ENCODE peak calls at places on chromosome 22, in eight cellular contexts. R is AG09309, J is tibial artery, E is fibroblast of mammary gland, D is PC-9, S is heart left ventricle, L is brain microvascular endothelial cell, B is AG10803. X is an unnamed sample.

GRCh38 chr22:19291218-19291579 is 320 bp downstream of the CLTCL1 start:
- DNase-seq in D (peak), R (no peak), E (no peak), S (peak), B (peak), L (no peak), J (peak), X (no peak)

GRCh38 chr22:30747493-30747892 is 52.8 kb downstream of the OSBP2 start:
- DNase-seq in R (no peak), S (no peak), D (no peak), J (no peak), B (no peak), E (no peak), L (no peak), X (no peak)

GRCh38 chr22:25453557-25453956 is 110.9 kb upstream of the GRK3 start:
- DNase-seq in E (no peak), B (no peak), R (no peak), D (no peak), L (no peak), S (no peak), J (no peak), X (no peak)

GRCh38 chr22:26580240-26580962 is 9.5 kb downstream of the TPST2 start:
- DNase-seq in E (no peak), B (no peak), J (no peak), L (no peak), S (no peak), R (no peak), D (no peak), X (no peak)

GRCh38 chr22:44587004-44587793 is 89.2 kb upstream of the RTL6 start:
- DNase-seq in E (no peak), B (peak), S (peak), J (no peak), R (no peak), L (no peak), D (peak), X (no peak)

GRCh38 chr22:31923166-31923565 is 21.2 kb upstream of the YWHAH start:
- DNase-seq in D (no peak), J (peak), B (no peak), R (no peak), E (no peak), L (no peak), S (no peak), X (no peak)

GRCh38 chr22:30905696-30906341 is 62.8 kb downstream of the MORC2 start:
- DNase-seq in B (no peak), S (no peak), E (no peak), J (no peak), L (no peak), D (no peak), R (no peak), X (no peak)

GRCh38 chr22:35467788-35468187 is 67.8 kb downstream of the MCM5 start:
- DNase-seq in B (peak), R (no peak), S (peak), D (no peak), L (no peak), J (peak), E (peak), X (no peak)

GRCh38 chr22:22219140-22219996 is 25.2 kb upstream of the VPREB1 start:
- DNase-seq in E (no peak), L (no peak), B (no peak), R (no peak), J (no peak), S (no peak), D (no peak), X (no peak)

GRCh38 chr22:44186121-44186510 is 5.4 kb downstream of the PARVG start:
- DNase-seq in L (no peak), J (no peak), R (no peak), E (no peak), D (no peak), B (no peak), S (no peak), X (no peak)

GRCh38 chr22:42697542-42698013 is 23.1 kb downstream of the A4GALT start:
- DNase-seq in S (peak), D (peak), E (peak), J (peak), B (peak), R (no peak), L (peak), X (no peak)

GRCh38 chr22:20918663-20919220 is 1.5 kb downstream of the CRKL start:
- DNase-seq in S (no peak), J (no peak), B (no peak), D (no peak), R (no peak), E (no peak), L (no peak), X (no peak)

GRCh38 chr22:26891431-26891830 is 234.0 kb downstream of the MIAT start:
- DNase-seq in E (no peak), R (no peak), D (no peak), S (no peak), J (no peak), L (no peak), B (no peak), X (no peak)

GRCh38 chr22:44538071-44538470 is 40.0 kb upstream of the RTL6 start:
- DNase-seq in S (no peak), R (no peak), L (no peak), E (peak), B (peak), D (peak), J (no peak), X (no peak)

GRCh38 chr22:41052661-41053490 is 39.5 kb upstream of the EP300 start:
- DNase-seq in S (no peak), E (peak), B (peak), D (peak), R (peak), J (no peak), L (peak), X (peak)

GRCh38 chr22:29727248-29727551 is 7.4 kb downstream of the CABP7 start:
- DNase-seq in S (no peak), D (no peak), E (peak), L (no peak), R (no peak), B (peak), J (peak), X (no peak)
- TF ChIP-seq CTCF in S (peak), D (no peak), E (peak), L (peak), R (peak), B (peak), J (peak), X (peak)

GRCh38 chr22:45978275-45978713 is 1.3 kb upstream of the WNT7B start:
- DNase-seq in B (no peak), D (no peak), R (no peak), S (no peak), J (no peak), E (no peak), L (no peak), X (no peak)

GRCh38 chr22:45976351-45977002 is 485 bp downstream of the WNT7B start:
- DNase-seq in L (no peak), R (no peak), J (no peak), S (no peak), E (no peak), B (no peak), D (no peak), X (no peak)

GRCh38 chr22:45977003-45977395 is at the start of gene WNT7B:
- DNase-seq in B (no peak), J (no peak), E (no peak), D (peak), R (no peak), L (no peak), S (no peak), X (no peak)

GRCh38 chr22:45975266-45976161 is 1.4 kb downstream of the WNT7B start:
- DNase-seq in S (no peak), E (no peak), L (no peak), R (no peak), D (no peak), J (no peak), B (no peak), X (no peak)

DNA sequence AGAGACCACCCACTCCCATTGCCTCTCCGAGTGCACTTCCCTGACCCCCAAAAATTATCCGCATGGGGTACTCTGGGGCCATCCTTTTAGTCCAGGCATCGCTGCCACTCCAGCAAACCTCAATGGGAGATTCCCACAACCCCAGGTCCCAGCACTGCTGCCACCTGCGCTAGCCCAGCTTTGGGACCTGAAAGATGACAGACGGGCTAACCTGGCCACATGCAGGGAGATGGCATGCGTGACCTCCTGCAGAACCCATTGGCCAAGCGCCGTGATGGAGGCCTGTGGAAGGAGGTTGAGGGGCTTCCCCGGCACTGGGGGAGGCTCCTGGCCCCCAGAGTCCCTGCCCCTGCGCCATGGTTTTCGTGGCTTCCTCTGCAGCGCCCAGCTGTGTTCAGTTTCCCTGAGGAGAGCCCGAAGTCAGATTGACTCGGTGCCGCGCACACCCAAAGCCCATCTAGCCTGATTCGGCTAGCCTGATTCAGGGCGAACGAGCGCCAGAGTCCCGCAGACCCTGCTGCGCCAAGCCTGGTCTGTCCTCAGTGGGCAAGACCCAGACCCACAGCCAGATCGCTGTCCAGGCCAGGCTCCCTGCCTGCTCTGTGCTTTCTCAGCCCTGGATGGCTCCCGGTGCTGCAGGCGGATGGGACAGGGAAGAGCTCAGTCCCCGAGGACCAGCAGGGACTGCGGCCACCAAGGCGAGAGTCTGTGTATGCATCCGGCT is 751 bp upstream of the WNT7B start:
- DNase-seq in E (no peak), R (no peak), S (no peak), D (no peak), B (no peak), L (no peak), J (no peak), X (no peak)
- H3K4me3 ChIP-seq in E (no peak), R (no peak), S (no peak), D (peak), B (no peak), L (no peak), J (no peak), X (no peak)

DNA sequence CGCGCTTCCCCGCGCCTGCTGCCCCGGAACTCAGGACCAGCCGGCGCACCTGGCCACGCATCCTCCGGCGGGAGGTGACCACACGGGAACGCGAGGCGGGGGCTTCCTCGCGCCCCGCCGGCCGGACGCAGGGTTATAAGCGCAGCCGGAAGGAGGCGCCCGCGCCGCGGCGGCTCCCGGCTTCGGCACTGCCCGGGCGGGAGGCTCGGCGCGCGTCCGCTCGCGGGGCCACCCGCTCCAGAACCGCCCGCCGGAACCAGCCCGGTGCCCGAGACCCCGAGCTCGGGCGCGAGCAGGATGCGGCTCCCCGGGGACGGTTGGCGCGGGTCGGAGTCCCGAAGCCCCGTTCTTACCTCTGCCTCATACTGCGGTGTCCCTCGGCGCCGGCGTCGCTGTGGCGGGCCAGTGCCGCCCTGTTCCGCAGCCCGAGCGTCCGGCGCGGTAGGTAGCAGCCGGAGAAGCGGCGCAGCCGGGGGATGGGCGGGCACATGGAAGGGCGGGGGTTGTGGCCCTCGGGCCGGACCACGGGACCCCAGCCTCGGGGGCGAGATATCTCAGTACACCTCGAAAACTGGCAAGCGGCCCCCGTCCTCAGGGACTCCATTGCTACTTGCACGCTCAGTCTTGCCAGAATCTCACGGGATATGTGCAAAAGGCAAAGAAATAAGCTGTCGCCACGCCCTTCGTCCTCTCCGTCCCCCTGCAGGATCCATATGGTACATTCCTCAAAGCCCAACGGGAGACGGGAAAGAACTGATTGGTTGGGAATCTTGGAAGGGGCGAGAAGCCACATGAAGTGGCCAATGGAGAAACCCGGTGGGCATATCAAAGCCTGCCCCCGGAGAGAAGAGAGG is 23.1 kb downstream of the MICAL3 start:
- DNase-seq in L (peak), D (peak), E (peak), J (peak), B (peak), S (peak), R (peak), X (peak)
- TF ChIP-seq CTCF in L (peak), D (peak), E (no peak), J (peak), B (peak), S (peak), R (peak), X (peak)

GRCh38 chr22:38927033-38927789 is 30.2 kb upstream of the APOBEC3A start:
- DNase-seq in B (peak), E (peak), D (peak), J (peak), L (peak), R (no peak), S (peak), X (no peak)
- H3K4me3 ChIP-seq in B (peak), E (no peak), D (no peak), J (peak), L (no peak), R (no peak), S (peak), X (peak)

GRCh38 chr22:28741758-28742561 is at the start of the genes CHEK2 and HSCB:
- DNase-seq in B (peak), R (peak), J (peak), D (peak), L (peak), E (peak), S (peak), X (peak)
- TF ChIP-seq CTCF in B (no peak), R (no peak), J (no peak), D (no peak), L (no peak), E (peak), S (no peak), X (peak)

DNA sequence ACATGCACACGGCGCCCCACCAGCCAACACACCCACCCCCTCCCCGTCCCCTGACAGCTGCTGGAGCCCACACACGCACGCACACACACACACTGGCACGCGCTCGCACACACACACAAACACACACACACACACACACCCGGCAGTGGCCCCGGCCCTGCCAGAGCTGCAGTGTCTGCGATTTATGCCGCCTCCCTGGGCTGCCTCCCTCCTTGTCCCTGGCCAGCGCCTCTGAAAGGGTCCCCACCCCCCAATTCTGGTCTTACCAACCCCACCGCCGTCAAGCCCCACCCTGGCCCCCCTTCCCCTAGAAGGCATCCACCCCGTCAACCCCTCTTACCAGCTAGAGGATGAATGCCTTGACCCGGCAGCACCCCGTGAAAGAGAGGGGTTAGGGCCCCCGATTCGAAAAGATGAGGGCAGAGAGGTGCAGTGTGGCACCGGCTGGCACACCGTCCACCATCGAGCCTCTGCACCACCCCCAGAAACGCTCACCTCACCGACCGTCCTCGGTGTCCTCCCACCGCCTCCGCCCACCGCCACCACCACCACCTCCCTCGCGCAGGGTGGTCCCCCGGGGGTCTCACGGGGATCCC is 649 bp downstream of the ELFN2 start:
- DNase-seq in J (no peak), S (no peak), D (no peak), L (no peak), B (no peak), R (no peak), E (no peak), X (no peak)
- H3K4me3 ChIP-seq in J (no peak), S (peak), D (peak), L (peak), B (peak), R (peak), E (peak), X (peak)

DNA sequence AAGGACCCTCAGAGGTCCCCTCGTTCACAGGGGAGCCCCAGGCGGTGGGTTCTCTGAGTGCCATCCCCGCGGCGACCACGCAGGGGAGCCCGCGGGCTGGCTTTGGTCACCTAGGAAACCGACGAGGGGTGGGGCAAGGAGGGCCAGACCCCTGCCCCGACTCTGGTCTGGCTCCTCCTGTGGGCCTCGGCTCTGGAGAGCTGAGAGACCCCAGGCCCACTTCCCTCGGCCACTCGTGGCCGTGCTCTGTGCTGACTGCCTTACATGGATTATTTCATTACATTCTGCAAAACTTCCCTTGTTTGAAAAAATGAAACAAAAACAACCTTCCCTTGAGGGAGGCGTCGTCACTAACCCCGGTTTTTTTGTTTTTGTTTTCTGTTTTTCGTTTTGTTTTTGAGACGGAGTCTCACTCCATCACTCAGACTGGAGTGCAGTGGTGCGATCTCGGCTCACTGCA is 15.2 kb upstream of the CYTH4 start:
- DNase-seq in E (no peak), B (no peak), J (no peak), D (peak), L (no peak), R (no peak), S (peak), X (no peak)
- TF ChIP-seq CTCF in E (peak), B (peak), J (peak), D (peak), L (peak), R (peak), S (peak), X (peak)

GRCh38 chr22:37931893-37932389 is 21.5 kb downstream of the C22orf23 start:
- DNase-seq in B (no peak), R (no peak), D (no peak), J (no peak), E (no peak), L (no peak), S (peak), X (no peak)

GRCh38 chr22:37932821-37933578 is 20.4 kb downstream of the C22orf23 start:
- DNase-seq in J (no peak), D (peak), L (no peak), R (no peak), E (no peak), B (no peak), S (no peak), X (no peak)

GRCh38 chr22:37930952-37931440 is 22.4 kb downstream of the C22orf23 start:
- DNase-seq in D (no peak), J (no peak), B (no peak), R (no peak), L (no peak), E (no peak), S (no peak), X (no peak)

GRCh38 chr22:37933711-37934376 is 19.6 kb downstream of the C22orf23 start:
- DNase-seq in J (peak), E (peak), D (peak), L (peak), R (peak), S (peak), B (peak), X (peak)

DNA sequence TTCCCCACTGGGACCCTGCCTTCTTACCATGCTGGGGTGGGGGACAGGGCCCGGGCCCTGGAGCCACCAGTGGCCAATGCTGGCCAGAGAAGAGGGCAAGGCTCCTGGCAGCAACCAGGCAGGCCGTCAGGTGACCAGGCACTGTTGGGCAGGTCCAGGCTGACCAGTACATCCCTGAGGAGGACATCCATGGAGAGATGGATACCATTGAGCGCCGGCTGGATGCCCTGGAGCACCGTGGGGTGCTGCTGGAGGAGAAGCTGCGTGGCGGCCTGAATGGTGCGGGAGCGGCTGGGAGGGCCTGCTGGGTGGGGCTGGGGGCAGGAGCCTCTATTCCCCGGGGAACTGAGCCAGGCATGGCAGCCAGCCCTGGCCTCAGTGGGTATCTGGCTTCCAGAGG is 21.0 kb downstream of the C22orf23 start:
- DNase-seq in J (no peak), E (no peak), L (no peak), R (no peak), B (no peak), S (peak), D (no peak), X (no peak)
- H3K4me3 ChIP-seq in J (no peak), E (no peak), L (no peak), R (no peak), B (no peak), S (no peak), D (no peak), X (no peak)

DNA sequence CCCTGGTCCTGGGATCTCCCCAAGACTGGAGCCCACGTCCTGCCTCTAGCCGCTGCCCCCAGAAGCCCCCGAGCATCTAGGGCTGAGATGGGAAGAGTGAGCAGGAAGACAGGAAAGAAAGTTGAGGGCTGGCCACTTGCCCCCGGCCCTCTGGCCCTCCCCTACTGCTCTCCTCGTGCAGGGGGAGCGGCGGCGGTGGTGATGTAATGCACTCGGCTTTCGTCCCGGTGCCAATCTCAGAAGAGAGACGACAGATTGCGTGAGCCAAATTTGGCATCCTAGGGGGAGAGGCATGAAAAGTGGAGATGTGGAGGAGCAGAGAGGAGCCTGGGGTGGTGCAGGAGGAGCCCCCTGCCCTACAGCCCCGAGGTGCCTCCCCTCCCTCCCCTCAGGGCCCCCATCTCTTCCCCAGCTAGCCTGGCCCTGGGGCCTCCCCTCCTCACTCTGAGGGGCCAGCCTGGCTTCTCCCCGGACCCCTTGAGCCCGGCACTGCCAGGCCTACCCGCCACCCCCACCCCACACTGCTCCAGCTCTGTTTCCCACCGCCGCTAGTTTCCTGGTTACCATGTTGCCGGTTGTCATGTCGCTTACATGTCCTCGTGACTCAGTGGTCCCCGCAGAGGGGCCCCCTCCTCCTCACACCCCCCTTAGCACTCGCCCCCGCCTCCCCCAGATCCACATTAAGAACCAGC is 2.5 kb downstream of the KCNJ4 start:
- DNase-seq in E (no peak), L (no peak), B (peak), S (peak), D (no peak), R (no peak), J (no peak), X (no peak)
- TF ChIP-seq CTCF in E (no peak), L (no peak), B (no peak), S (no peak), D (no peak), R (no peak), J (no peak), X (no peak)

X was measured in AG04449.